ENCODE peak calls at places on chromosomes 11 and 22, in eight cellular contexts. One of them, this sample, is unnamed. For H3K4me1, the result is how much of the 10 kb centered on the place peaks cover.

GRCh38 chr11:11622772-11623531 is 1.1 kb upstream of the GALNT18 start:
- DNase-seq in heart left ventricle: no peak
- DNase-seq in A549: no peak
- DNase-seq in stomach: no peak
- DNase-seq in ovary: no peak
- DNase-seq in tibial artery: no peak
- DNase-seq in pancreas: no peak
- DNase-seq in breast epithelium: no peak
- DNase-seq in this sample: no peak

GRCh38 chr11:8209208-8209807 is 40.5 kb upstream of the RIC3 start:
- DNase-seq in pancreas: peak
- DNase-seq in stomach: peak
- DNase-seq in heart left ventricle: no peak
- DNase-seq in breast epithelium: no peak
- DNase-seq in A549: no peak
- DNase-seq in ovary: no peak
- DNase-seq in tibial artery: peak
- DNase-seq in this sample: no peak

GRCh38 chr22:44159811-44160210 is 20.9 kb upstream of the PARVG start:
- DNase-seq in ovary: no peak
- DNase-seq in tibial artery: no peak
- DNase-seq in stomach: no peak
- DNase-seq in heart left ventricle: no peak
- DNase-seq in A549: no peak
- DNase-seq in breast epithelium: no peak
- DNase-seq in pancreas: no peak
- DNase-seq in this sample: no peak

GRCh38 chr11:114059278-114059983 is at the start of gene ZBTB16:
- DNase-seq in A549: no peak
- DNase-seq in stomach: peak
- DNase-seq in tibial artery: peak
- DNase-seq in breast epithelium: peak
- DNase-seq in heart left ventricle: peak
- DNase-seq in ovary: peak
- DNase-seq in pancreas: peak
- DNase-seq in this sample: peak

GRCh38 chr11:2389344-2390026 is 11.1 kb upstream of the TSSC4 start:
- DNase-seq in breast epithelium: no peak
- DNase-seq in stomach: no peak
- DNase-seq in ovary: no peak
- DNase-seq in pancreas: peak
- DNase-seq in tibial artery: no peak
- DNase-seq in heart left ventricle: no peak
- DNase-seq in A549: no peak
- DNase-seq in this sample: no peak

GRCh38 chr22:19640306-19640705 is 74.0 kb upstream of the SEPTIN5 start:
- DNase-seq in ovary: no peak
- DNase-seq in tibial artery: no peak
- DNase-seq in stomach: no peak
- DNase-seq in breast epithelium: no peak
- DNase-seq in heart left ventricle: no peak
- DNase-seq in A549: no peak
- DNase-seq in pancreas: no peak
- DNase-seq in this sample: no peak

GRCh38 chr22:47281126-47282106 is 519.0 kb downstream of the TBC1D22A start:
- DNase-seq in ovary: no peak
- DNase-seq in pancreas: no peak
- DNase-seq in A549: peak
- DNase-seq in heart left ventricle: no peak
- DNase-seq in breast epithelium: no peak
- DNase-seq in tibial artery: no peak
- DNase-seq in stomach: no peak
- DNase-seq in this sample: no peak

GRCh38 chr11:119615003-119615878 is 113.8 kb downstream of the NECTIN1 start:
- DNase-seq in breast epithelium: no peak
- DNase-seq in A549: peak
- DNase-seq in heart left ventricle: no peak
- DNase-seq in pancreas: no peak
- DNase-seq in tibial artery: no peak
- DNase-seq in ovary: no peak
- DNase-seq in stomach: no peak
- DNase-seq in this sample: no peak

GRCh38 chr22:39311592-39312400 is 7.6 kb downstream of the RPL3 start:
- DNase-seq in pancreas: no peak
- DNase-seq in stomach: no peak
- DNase-seq in A549: no peak
- DNase-seq in breast epithelium: no peak
- DNase-seq in tibial artery: no peak
- DNase-seq in heart left ventricle: no peak
- DNase-seq in ovary: no peak
- DNase-seq in this sample: no peak
- H3K4me1 ChIP-seq in pancreas: under half
- H3K4me1 ChIP-seq in stomach: half or more
- H3K4me1 ChIP-seq in A549: half or more
- H3K4me1 ChIP-seq in breast epithelium: under half
- H3K4me1 ChIP-seq in tibial artery: under half
- H3K4me1 ChIP-seq in heart left ventricle: half or more
- H3K4me1 ChIP-seq in ovary: under half
- H3K4me1 ChIP-seq in this sample: under half

GRCh38 chr22:36125994-36126531 is 34.5 kb downstream of the APOL3 start:
- DNase-seq in tibial artery: no peak
- DNase-seq in breast epithelium: no peak
- DNase-seq in heart left ventricle: no peak
- DNase-seq in ovary: no peak
- DNase-seq in stomach: no peak
- DNase-seq in A549: no peak
- DNase-seq in pancreas: no peak
- DNase-seq in this sample: no peak

GRCh38 chr22:36125434-36125833 is 35.1 kb downstream of the APOL3 start:
- DNase-seq in tibial artery: no peak
- DNase-seq in breast epithelium: no peak
- DNase-seq in stomach: no peak
- DNase-seq in heart left ventricle: no peak
- DNase-seq in ovary: no peak
- DNase-seq in A549: no peak
- DNase-seq in pancreas: no peak
- DNase-seq in this sample: no peak

DNA sequence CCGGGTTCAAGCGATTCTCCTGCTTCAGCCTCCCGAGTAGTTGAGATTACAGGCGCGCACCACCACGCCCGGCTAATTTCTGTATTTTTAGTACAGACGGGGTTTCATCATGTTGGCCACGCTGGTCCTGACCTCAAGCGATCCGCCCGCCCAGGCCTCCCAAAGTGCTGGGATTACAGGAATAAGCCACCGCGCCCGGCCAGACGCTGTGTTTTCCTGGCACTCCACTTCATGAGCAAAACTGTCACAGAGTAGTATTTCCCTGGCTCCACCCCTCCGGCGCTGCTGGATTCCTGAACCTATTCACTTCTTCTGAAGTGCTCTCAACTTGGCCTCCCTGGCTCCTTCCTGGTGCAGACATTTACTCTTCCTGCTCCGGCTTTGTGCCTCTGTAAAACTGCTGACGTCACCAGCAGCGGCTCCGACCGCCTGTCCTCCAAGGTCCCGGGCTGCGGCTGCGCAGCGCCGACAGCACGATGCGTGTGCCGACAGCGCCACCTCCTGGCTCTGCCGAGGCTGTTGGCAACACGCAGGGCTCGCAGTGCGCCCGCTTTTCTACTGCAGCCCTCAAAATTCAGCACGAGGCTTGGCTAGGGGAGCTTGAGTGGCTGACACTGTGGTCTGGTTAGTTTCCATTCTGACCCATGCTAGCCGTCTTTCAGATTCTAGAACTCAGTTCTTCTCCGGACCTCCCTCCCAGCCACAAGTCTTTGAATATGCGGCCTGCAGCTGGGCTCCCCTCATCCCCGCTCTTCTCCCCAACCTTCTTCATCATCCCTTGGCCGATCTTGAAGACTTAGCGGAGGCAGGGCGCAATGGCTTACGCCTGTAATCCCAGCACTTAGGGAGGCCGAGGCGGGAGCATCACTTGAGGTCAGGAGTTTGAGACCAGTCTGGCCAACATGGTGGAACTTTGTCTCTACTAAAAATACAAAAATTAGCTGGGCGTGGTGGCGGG is 36.6 kb downstream of the APOL3 start:
- DNase-seq in breast epithelium: peak
- DNase-seq in ovary: peak
- DNase-seq in tibial artery: peak
- DNase-seq in pancreas: peak
- DNase-seq in stomach: peak
- DNase-seq in A549: peak
- DNase-seq in heart left ventricle: peak
- DNase-seq in this sample: peak
- TF ChIP-seq CTCF in breast epithelium: peak
- TF ChIP-seq CTCF in ovary: peak
- TF ChIP-seq CTCF in tibial artery: peak
- TF ChIP-seq CTCF in pancreas: peak
- TF ChIP-seq CTCF in stomach: peak
- TF ChIP-seq CTCF in A549: peak
- TF ChIP-seq CTCF in heart left ventricle: peak
- TF ChIP-seq CTCF in this sample: peak

DNA sequence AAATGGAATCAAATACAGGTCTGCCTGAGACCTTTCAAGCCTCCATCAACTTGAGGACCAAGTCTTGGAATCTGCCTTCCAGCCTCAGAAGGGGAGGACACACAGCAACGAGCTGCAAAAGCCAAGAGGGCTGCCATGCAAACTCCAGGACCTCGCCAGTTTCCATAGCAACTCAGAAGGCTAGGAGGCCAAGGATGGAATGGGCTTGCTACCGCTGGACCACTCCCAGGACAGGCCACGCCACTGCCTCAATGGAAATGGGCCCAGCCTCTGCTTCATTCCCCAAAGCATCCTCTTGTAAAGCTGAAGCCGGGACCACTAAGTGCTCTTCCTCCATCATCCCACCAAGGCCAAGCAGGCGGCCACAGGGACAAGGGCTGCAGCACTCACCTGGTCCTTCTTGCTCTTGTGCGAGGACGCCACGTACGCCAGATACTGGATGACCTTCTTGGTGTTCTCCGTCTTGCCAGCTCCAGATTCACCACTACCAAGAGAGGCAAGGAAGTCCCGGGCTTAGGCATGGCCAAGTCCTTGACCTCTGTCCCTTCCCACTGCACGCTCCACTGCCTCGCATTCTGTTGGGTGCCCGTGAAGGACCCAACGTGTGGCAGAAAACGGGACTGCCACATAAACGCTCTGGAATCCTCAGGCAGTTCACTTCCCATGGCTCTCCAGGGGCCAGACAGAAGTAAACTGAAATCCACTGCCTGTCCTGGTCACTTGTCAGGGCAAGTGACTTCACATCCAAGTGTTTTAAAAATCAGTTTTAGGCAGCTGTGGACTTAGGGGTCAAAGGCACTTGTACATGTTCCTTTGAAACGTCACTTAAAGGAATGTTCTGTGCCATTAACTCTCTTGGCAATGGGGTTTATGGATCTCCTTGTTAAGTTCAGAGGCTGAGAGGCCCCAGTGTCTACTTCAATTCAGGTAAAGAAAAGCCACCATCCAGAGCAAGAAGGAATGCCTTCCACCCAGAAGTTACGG is 61.3 kb downstream of the MYH9 start:
- DNase-seq in heart left ventricle: no peak
- DNase-seq in ovary: no peak
- DNase-seq in stomach: no peak
- DNase-seq in pancreas: no peak
- DNase-seq in tibial artery: no peak
- DNase-seq in breast epithelium: no peak
- DNase-seq in A549: no peak
- DNase-seq in this sample: no peak
- H3K4me1 ChIP-seq in heart left ventricle: half or more
- H3K4me1 ChIP-seq in ovary: under half
- H3K4me1 ChIP-seq in stomach: half or more
- H3K4me1 ChIP-seq in pancreas: under half
- H3K4me1 ChIP-seq in tibial artery: half or more
- H3K4me1 ChIP-seq in breast epithelium: half or more
- H3K4me1 ChIP-seq in A549: half or more
- H3K4me1 ChIP-seq in this sample: half or more

DNA sequence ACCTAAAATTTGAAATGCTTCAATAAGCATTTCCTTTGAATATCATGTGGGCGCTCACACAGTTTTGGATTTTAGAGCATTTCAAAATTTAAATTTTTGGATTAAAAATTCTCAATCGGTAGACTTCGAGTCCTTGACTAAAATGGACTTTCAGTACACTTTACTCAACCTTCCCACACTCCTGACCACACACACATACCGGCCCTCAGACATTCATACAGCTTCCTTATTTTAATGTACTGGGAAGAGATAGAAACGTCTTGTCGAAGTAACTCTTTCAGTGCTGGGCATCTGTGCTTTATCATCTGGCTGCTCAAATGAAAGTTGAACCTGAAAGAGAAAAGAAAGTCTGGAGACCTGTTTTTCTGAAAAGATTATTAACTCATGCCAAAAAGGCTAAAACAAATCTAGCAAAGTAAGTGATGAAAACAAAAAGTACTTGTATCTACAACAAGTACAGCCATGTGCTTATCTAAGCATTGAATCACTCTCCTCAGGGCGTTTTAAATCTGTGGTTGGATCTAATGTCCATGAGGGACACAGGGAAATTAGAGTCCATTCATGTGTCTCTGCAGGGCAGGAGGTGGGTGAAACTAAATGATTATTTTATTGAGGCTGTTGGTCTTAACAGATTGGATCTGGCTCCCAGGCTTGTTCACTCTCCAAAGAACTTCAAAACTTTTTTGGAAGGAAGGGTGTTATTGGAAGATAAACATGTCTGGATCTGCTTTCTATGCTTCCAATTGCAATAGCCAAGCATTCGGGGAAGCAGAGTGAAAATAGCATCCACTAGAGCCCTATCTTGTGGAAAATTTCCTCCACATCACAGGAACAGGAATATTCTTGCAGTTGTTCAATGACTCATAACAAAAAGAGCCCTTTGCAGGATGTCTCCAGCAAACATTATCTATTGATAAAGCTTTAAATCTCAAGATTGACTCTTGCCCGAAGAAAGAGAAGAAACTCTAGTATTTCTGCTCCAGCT is 47.0 kb downstream of the CARD18 start:
- DNase-seq in A549: no peak
- DNase-seq in tibial artery: no peak
- DNase-seq in ovary: no peak
- DNase-seq in heart left ventricle: no peak
- DNase-seq in pancreas: no peak
- DNase-seq in stomach: no peak
- DNase-seq in breast epithelium: no peak
- DNase-seq in this sample: no peak
- TF ChIP-seq CTCF in A549: no peak
- TF ChIP-seq CTCF in tibial artery: no peak
- TF ChIP-seq CTCF in ovary: no peak
- TF ChIP-seq CTCF in heart left ventricle: no peak
- TF ChIP-seq CTCF in pancreas: no peak
- TF ChIP-seq CTCF in stomach: no peak
- TF ChIP-seq CTCF in breast epithelium: no peak
- TF ChIP-seq CTCF in this sample: no peak

GRCh38 chr11:69316941-69317340 is 23.0 kb downstream of the MYEOV start:
- DNase-seq in heart left ventricle: no peak
- DNase-seq in breast epithelium: no peak
- DNase-seq in tibial artery: no peak
- DNase-seq in stomach: no peak
- DNase-seq in ovary: no peak
- DNase-seq in pancreas: no peak
- DNase-seq in A549: no peak
- DNase-seq in this sample: no peak
- H3K4me1 ChIP-seq in heart left ventricle: under half
- H3K4me1 ChIP-seq in breast epithelium: under half
- H3K4me1 ChIP-seq in tibial artery: under half
- H3K4me1 ChIP-seq in stomach: under half
- H3K4me1 ChIP-seq in ovary: under half
- H3K4me1 ChIP-seq in pancreas: under half
- H3K4me1 ChIP-seq in A549: under half
- H3K4me1 ChIP-seq in this sample: under half

GRCh38 chr22:49046546-49047305 is 780.9 kb downstream of the BRD1 start:
- DNase-seq in pancreas: peak
- DNase-seq in ovary: no peak
- DNase-seq in stomach: no peak
- DNase-seq in breast epithelium: peak
- DNase-seq in heart left ventricle: no peak
- DNase-seq in A549: peak
- DNase-seq in tibial artery: no peak
- DNase-seq in this sample: no peak
- TF ChIP-seq CTCF in pancreas: no peak
- TF ChIP-seq CTCF in ovary: no peak
- TF ChIP-seq CTCF in stomach: no peak
- TF ChIP-seq CTCF in breast epithelium: no peak
- TF ChIP-seq CTCF in heart left ventricle: peak
- TF ChIP-seq CTCF in A549: peak
- TF ChIP-seq CTCF in tibial artery: no peak
- TF ChIP-seq CTCF in this sample: peak

This sample was measured in thoracic aorta.